ENCODE peak calls at places on chromosomes 13 and 19, in seven cellular contexts. K, P, C, Y, I, W and X are unnamed samples.

GRCh38 chr13:113417836-113418721 is 35.2 kb downstream of the ADPRHL1 start:
- DNase-seq in K (no peak), P (no peak), C (no peak), Y (no peak), I (no peak), W (no peak), X (no peak)

GRCh38 chr13:87884874-87885273 is 213.7 kb downstream of the SLITRK5 start:
- DNase-seq in K (peak), P (no peak), C (no peak), Y (no peak), I (peak), W (peak), X (no peak)

GRCh38 chr13:110258876-110259631 is 47.9 kb downstream of the COL4A1 start:
- DNase-seq in K (no peak), P (no peak), C (no peak), Y (no peak), I (peak), W (no peak), X (no peak)

GRCh38 chr13:26508885-26509284 is 48.6 kb upstream of the WASF3 start:
- DNase-seq in K (no peak), P (peak), C (no peak), Y (peak), I (peak), W (peak), X (no peak)

GRCh38 chr13:33865945-33866344 is 48.0 kb downstream of the RFC3 start:
- DNase-seq in K (no peak), P (no peak), C (no peak), Y (no peak), I (no peak), W (no peak), X (no peak)

GRCh38 chr13:39415403-39415802 is 187.6 kb downstream of the LHFPL6 start:
- DNase-seq in K (peak), P (peak), C (no peak), Y (peak), I (peak), W (peak), X (no peak)

GRCh38 chr19:49339364-49340068 is 4.3 kb downstream of the CD37 start:
- DNase-seq in K (peak), P (peak), C (no peak), Y (peak), I (peak), W (peak), X (no peak)

GRCh38 chr13:27663947-27664346 is 42.3 kb downstream of the POLR1D start:
- DNase-seq in K (no peak), P (no peak), C (no peak), Y (no peak), I (no peak), W (no peak), X (no peak)

GRCh38 chr13:100625447-100625846 is 36.9 kb upstream of the GGACT start:
- DNase-seq in K (no peak), P (no peak), C (no peak), Y (no peak), I (no peak), W (no peak), X (no peak)

GRCh38 chr19:49590971-49591730 is at the start of gene PRR12:
- DNase-seq in K (peak), P (no peak), C (peak), Y (peak), I (peak), W (peak), X (peak)

GRCh38 chr13:44317752-44318550 is 55.7 kb upstream of the SERP2 start:
- DNase-seq in K (no peak), P (no peak), C (no peak), Y (no peak), I (no peak), W (no peak), X (no peak)